ENCODE peak calls at places on chromosome 19, in four cellular contexts. D is tibial nerve, K is smooth muscle cell of the brain vasculature, L is mesendoderm. W is an unnamed sample.

GRCh38 chr19:6535558-6536137 is 4.8 kb downstream of the TNFSF9 start:
- DNase-seq in D (no peak), K (no peak), L (no peak), W (no peak)

GRCh38 chr19:38661996-38662395 is 14.5 kb downstream of the ACTN4 start:
- DNase-seq in D (no peak), K (no peak), L (peak), W (peak)

GRCh38 chr19:18597809-18598660 is 8.6 kb downstream of the CRLF1 start:
- DNase-seq in D (no peak), K (no peak), L (peak), W (peak)

GRCh38 chr19:53101518-53101917 is 1.7 kb downstream of the ZNF160 start:
- DNase-seq in D (no peak), K (no peak), L (peak), W (peak)

GRCh38 chr19:5926641-5927438 is 12.8 kb downstream of the CAPS start:
- DNase-seq in D (peak), K (no peak), L (peak), W (peak)

GRCh38 chr19:27774827-27775226 is 1438.1 kb downstream of the UQCRFS1 start:
- DNase-seq in D (no peak), K (no peak), L (peak), W (no peak)

GRCh38 chr19:32550666-32551065 is 30.3 kb upstream of the PDCD5 start:
- DNase-seq in D (no peak), K (no peak), L (no peak), W (no peak)

GRCh38 chr19:984165-984967 is at the start of gene WDR18:
- DNase-seq in D (peak), K (peak), L (peak), W (peak)

GRCh38 chr19:21569497-21569870 is 64.1 kb downstream of the ZNF429 start:
- DNase-seq in D (no peak), K (peak), L (no peak), W (no peak)

GRCh38 chr19:52748336-52748950 is 13.6 kb upstream of the ZNF611 start:
- DNase-seq in D (no peak), K (peak), L (peak), W (no peak)

GRCh38 chr19:5001547-5002131 is 32.7 kb downstream of the KDM4B start:
- DNase-seq in D (no peak), K (peak), L (peak), W (peak)

GRCh38 chr19:31220540-31220939 is 128.7 kb downstream of the TSHZ3 start:
- DNase-seq in D (no peak), K (no peak), L (peak), W (no peak)

GRCh38 chr19:13082192-13083007 is 20.3 kb downstream of the LYL1 start:
- DNase-seq in D (no peak), K (peak), L (peak), W (peak)

GRCh38 chr19:18522124-18522861 is 423 bp upstream of the ELL start:
- DNase-seq in D (peak), K (peak), L (peak), W (peak)

GRCh38 chr19:5706876-5707573 is 12.9 kb downstream of the LONP1 start:
- DNase-seq in D (no peak), K (no peak), L (no peak), W (peak)

W was measured in osteoblast.